ENCODE peak calls at places on chromosomes 13 and 19, in seven cellular contexts. Y, C, J, X, G, S and E are unnamed samples. For H3K4me1, the result is how much of the 10 kb centered on the place peaks cover.

GRCh38 chr19:41848666-41849065 is 3.8 kb downstream of the DMRTC2 start:
- DNase-seq in Y (no peak), C (no peak), J (no peak), X (no peak), G (no peak), S (no peak), E (no peak)

GRCh38 chr13:31038834-31039552 is 106.5 kb downstream of the TEX26 start:
- DNase-seq in Y (no peak), C (no peak), J (no peak), X (peak), G (no peak), S (no peak), E (no peak)

GRCh38 chr19:55809381-55810058 is 22.3 kb downstream of the NLRP11 start:
- DNase-seq in Y (no peak), C (peak), J (peak), X (peak), G (peak), S (peak), E (peak)

GRCh38 chr19:19778666-19779065 is 42.9 kb downstream of the ZNF506 start:
- DNase-seq in Y (no peak), C (no peak), J (no peak), X (peak), G (no peak), S (no peak), E (no peak)

GRCh38 chr13:32045963-32046785 is 14.6 kb downstream of the FRY start:
- DNase-seq in Y (no peak), C (no peak), J (no peak), X (peak), G (no peak), S (no peak), E (no peak)

GRCh38 chr13:31320946-31321345 is 121.2 kb downstream of the B3GLCT start:
- DNase-seq in Y (no peak), C (no peak), J (no peak), X (no peak), G (no peak), S (no peak), E (no peak)

GRCh38 chr19:48290923-48291700 is 21.2 kb downstream of the ZNF114 start:
- DNase-seq in Y (peak), C (peak), J (peak), X (peak), G (peak), S (peak), E (peak)

GRCh38 chr19:44746616-44746945 is 1.9 kb upstream of the BCL3 start:
- DNase-seq in Y (no peak), C (peak), J (no peak), X (no peak), G (no peak), S (no peak), E (no peak)

GRCh38 chr19:4713384-4713951 is 10.2 kb downstream of the DPP9 start:
- DNase-seq in Y (peak), C (peak), J (no peak), X (peak), G (no peak), S (peak), E (no peak)

GRCh38 chr19:18969953-18970659 is 29.1 kb upstream of the HOMER3 start:
- DNase-seq in Y (no peak), C (no peak), J (no peak), X (no peak), G (no peak), S (no peak), E (no peak)

GRCh38 chr19:16795731-16796130 is 33.5 kb upstream of the SIN3B start:
- DNase-seq in Y (no peak), C (no peak), J (no peak), X (no peak), G (no peak), S (no peak), E (no peak)

GRCh38 chr13:113630804-113631203 is 27.2 kb downstream of the ATP4B start:
- DNase-seq in Y (peak), C (no peak), J (peak), X (no peak), G (no peak), S (no peak), E (peak)

GRCh38 chr19:9857920-9858746 is 23.0 kb downstream of the PIN1 start:
- DNase-seq in Y (no peak), C (no peak), J (no peak), X (no peak), G (no peak), S (no peak), E (no peak)

GRCh38 chr13:101065314-101065713 is 351.0 kb downstream of the NALCN start:
- DNase-seq in Y (no peak), C (no peak), J (no peak), X (peak), G (no peak), S (no peak), E (no peak)

GRCh38 chr19:35637165-35637564 is 4.4 kb upstream of the ETV2 start:
- DNase-seq in Y (no peak), C (no peak), J (no peak), X (no peak), G (no peak), S (no peak), E (no peak)

GRCh38 chr13:42153371-42153770 is 104.9 kb downstream of the DGKH start:
- DNase-seq in Y (no peak), C (no peak), J (no peak), X (no peak), G (no peak), S (no peak), E (no peak)

GRCh38 chr13:37460211-37460610 is 138.4 kb downstream of the POSTN start:
- DNase-seq in Y (no peak), C (no peak), J (no peak), X (peak), G (no peak), S (no peak), E (no peak)

GRCh38 chr13:20431687-20432384 is 93.8 kb downstream of the CRYL1 start:
- DNase-seq in Y (no peak), C (no peak), J (no peak), X (no peak), G (no peak), S (no peak), E (no peak)
- H3K4me1 ChIP-seq in Y (under half), C (under half), J (under half), X (under half), G (under half), S (under half), E (under half)

DNA sequence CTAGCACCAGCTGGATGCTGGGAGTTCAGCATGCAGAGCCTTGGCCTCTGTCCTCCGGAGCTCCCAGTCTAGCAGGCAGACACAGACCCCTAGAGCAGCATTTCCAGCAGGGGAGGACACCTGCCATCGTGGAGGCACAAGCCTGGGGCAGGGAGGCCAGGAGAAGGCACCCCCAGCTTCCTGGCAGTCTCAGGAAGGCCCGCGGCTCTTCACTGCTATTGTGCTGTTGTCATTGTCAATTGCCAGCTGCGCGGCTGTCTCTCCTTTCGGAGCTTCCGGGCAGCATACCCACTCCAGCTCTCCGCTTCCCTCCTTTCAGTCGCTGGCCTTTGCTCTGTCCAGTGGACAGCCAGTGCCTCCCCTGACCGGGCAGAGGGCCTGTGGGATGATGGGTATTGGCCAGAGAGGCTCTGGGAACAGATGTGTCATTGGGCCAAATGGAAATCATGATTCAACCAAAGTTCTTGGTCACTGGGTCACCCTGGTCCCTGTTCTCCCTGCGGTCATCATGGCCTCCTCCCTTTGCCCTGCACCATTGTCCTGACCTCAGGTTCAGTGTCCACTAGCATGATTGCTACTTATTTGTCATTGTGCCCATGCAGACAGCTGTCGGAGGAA is 93.0 kb downstream of the SLC7A1 start:
- DNase-seq in Y (peak), C (no peak), J (no peak), X (no peak), G (no peak), S (no peak), E (no peak)
- H3K4me3 ChIP-seq in Y (peak), C (no peak), J (no peak), X (no peak), G (no peak), S (no peak), E (no peak)

GRCh38 chr13:92074658-92075057 is 676.2 kb downstream of the GPC5 start:
- DNase-seq in Y (no peak), C (no peak), J (no peak), X (no peak), G (peak), S (no peak), E (no peak)
- TF ChIP-seq CTCF in Y (no peak), C (no peak), J (peak), X (no peak), G (peak), S (peak), E (peak)

GRCh38 chr13:111183959-111184684 is 69.0 kb downstream of the ARHGEF7 start:
- DNase-seq in Y (no peak), C (no peak), J (no peak), X (peak), G (no peak), S (no peak), E (no peak)

GRCh38 chr13:111183087-111183645 is 68.1 kb downstream of the ARHGEF7 start:
- DNase-seq in Y (no peak), C (no peak), J (no peak), X (no peak), G (no peak), S (no peak), E (no peak)

GRCh38 chr13:111184685-111185401 is 69.7 kb downstream of the ARHGEF7 start:
- DNase-seq in Y (no peak), C (peak), J (no peak), X (no peak), G (no peak), S (no peak), E (no peak)

GRCh38 chr13:111187879-111188643 is 73.0 kb downstream of the ARHGEF7 start:
- DNase-seq in Y (no peak), C (no peak), J (no peak), X (peak), G (no peak), S (peak), E (no peak)

DNA sequence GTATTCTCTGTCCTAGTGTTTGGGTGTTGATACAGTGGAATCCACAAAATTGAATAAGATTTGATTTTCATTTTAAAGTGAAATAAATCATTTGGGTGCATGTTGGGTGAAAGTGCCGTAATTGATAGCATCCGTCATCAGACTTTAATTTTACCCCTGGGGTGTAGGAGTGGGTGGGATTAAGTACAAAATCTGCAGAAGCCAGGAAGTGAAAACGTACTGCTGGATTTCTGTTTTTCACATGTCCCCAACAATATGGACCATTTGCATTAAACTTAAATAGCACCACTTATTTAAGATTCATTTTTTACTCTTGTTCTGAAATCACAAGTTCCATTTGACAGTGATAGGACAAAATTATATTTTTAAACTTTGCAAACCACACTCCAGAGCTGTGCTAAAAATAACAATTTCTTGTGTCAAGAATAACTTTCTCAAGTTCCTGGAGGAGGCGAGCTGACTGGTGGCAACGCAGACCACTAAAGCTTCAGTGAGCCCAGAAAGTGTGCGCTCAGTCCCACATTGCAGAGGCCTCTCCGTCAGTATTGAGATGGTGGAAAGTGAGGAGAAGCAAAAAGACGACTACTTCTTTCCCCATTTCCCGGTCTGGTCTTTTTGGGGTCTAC is 71.3 kb downstream of the ARHGEF7 start:
- DNase-seq in Y (no peak), C (no peak), J (no peak), X (no peak), G (no peak), S (no peak), E (no peak)
- H3K4me1 ChIP-seq in Y (half or more), C (under half), J (under half), X (under half), G (under half), S (under half), E (under half)

DNA sequence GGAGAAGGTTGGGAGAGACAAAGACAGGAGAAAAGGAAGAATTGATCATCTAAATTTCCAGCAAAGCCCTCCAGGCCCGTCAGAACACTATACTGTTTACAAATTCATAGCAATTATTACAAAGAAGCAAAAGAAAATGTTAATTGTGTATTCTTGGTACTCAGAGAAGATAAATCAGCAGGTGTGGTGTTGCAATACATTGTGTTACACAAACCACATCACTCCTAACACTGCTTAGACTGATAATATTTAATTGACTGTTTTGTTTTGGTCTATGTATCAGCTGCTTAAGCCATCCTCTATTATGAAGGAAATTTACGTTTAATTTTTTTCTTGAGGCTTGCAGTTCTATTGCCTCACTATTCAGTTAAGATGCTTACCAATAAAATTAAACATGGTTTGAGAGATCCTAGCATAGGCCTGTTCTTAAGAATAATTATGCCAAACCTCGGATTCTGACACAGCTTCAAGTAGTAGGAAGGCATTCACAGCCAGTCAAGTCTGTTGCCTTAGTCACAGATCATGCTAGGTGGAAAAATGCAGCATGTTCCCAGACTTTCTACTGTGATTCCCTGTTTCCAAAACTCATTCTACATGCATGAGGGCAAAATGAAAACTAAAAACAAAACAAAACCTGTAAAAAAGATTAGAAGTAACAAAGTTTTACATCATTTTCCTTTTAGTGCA is 129.2 kb downstream of the TBC1D4 start:
- DNase-seq in Y (no peak), C (no peak), J (no peak), X (peak), G (no peak), S (no peak), E (no peak)
- H3K4me3 ChIP-seq in Y (no peak), C (no peak), J (no peak), X (no peak), G (no peak), S (no peak), E (no peak)

GRCh38 chr13:43895940-43896339 is 16.2 kb downstream of the LACC1 start:
- DNase-seq in Y (no peak), C (no peak), J (no peak), X (peak), G (no peak), S (peak), E (no peak)

GRCh38 chr13:43894438-43894837 is 14.7 kb downstream of the LACC1 start:
- DNase-seq in Y (no peak), C (no peak), J (no peak), X (no peak), G (no peak), S (no peak), E (no peak)
- TF ChIP-seq CTCF in Y (no peak), C (no peak), J (peak), X (no peak), G (peak), S (peak), E (peak)

GRCh38 chr13:90254437-90254836 is 1093.0 kb upstream of the MIR17HG start:
- DNase-seq in Y (no peak), C (no peak), J (no peak), X (no peak), G (no peak), S (no peak), E (no peak)

GRCh38 chr13:90253806-90254205 is 1093.7 kb upstream of the MIR17HG start:
- DNase-seq in Y (no peak), C (no peak), J (no peak), X (no peak), G (no peak), S (no peak), E (no peak)

GRCh38 chr13:90261343-90261742 is 1086.1 kb upstream of the MIR17HG start:
- DNase-seq in Y (no peak), C (no peak), J (no peak), X (no peak), G (no peak), S (no peak), E (no peak)

GRCh38 chr13:90256746-90257145 is 1090.7 kb upstream of the MIR17HG start:
- DNase-seq in Y (no peak), C (no peak), J (no peak), X (no peak), G (no peak), S (no peak), E (no peak)

DNA sequence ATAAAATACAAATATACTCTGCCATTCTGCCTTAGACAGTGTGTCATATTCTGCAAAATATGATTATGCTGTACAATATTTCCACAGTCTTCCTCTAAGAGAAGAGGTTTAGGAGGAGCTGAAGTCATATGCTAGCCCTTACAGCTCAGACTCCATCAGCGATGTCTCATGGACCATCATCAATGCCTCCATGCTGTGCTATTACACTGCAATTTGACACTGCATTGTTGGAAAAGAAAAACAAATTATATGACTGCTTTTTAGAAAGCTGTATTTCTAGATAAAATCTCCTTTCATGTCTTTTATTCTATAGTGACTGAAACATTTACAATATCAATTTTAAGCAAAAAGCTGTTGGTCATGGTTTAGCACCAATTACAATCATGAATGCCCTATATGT is 1089.4 kb upstream of the MIR17HG start:
- DNase-seq in Y (no peak), C (no peak), J (no peak), X (no peak), G (no peak), S (no peak), E (no peak)
- H3K4me1 ChIP-seq in Y (under half), C (under half), J (under half), X (under half), G (under half), S (under half), E (under half)

GRCh38 chr13:92407858-92408257 is 818.7 kb upstream of the GPC6 start:
- DNase-seq in Y (no peak), C (no peak), J (no peak), X (no peak), G (peak), S (no peak), E (no peak)

DNA sequence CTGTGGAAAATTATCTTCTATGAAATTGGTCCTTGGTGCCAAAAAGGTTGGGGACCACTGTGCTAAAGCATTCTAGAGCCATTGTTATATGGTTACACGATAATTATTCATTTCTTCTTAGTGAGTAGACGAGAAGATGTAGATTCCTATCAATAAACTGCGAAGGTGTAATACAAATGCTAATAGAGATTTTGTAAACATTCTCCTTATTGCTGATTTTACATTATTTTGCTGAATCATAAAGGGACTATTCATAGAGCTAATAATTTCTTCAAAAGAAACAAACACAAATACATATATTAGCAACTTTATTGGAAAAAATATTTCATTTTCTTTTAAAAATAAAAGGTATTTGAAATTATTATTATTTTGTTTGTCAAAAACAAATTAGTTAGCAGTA is 823.0 kb upstream of the GPC6 start:
- DNase-seq in Y (no peak), C (no peak), J (no peak), X (no peak), G (no peak), S (no peak), E (no peak)
- H3K4me3 ChIP-seq in Y (no peak), C (no peak), J (no peak), X (no peak), G (no peak), S (no peak), E (no peak)

GRCh38 chr19:2171349-2172145 is 7.8 kb downstream of the DOT1L start:
- DNase-seq in Y (no peak), C (peak), J (peak), X (peak), G (peak), S (no peak), E (peak)
- TF ChIP-seq CTCF in Y (no peak), C (no peak), J (peak), X (no peak), G (peak), S (no peak), E (no peak)

GRCh38 chr19:33301011-33301899 is 1.1 kb downstream of the CEBPA start:
- DNase-seq in Y (peak), C (peak), J (no peak), X (no peak), G (peak), S (no peak), E (no peak)
- H3K4me1 ChIP-seq in Y (under half), C (under half), J (half or more), X (under half), G (under half), S (under half), E (under half)